ENCODE peak calls at places on chromosomes 12 and 14, in eight cellular contexts. One of them, this sample, is unnamed.

GRCh38 chr14:104284107-104284592 is 145.8 kb downstream of the KIF26A start:
- DNase-seq in WTC11: peak
- DNase-seq in NCI-H1092: no peak
- DNase-seq in substantia nigra: no peak
- DNase-seq in spleen: peak
- DNase-seq in Right ventricle myocardium superior: peak
- DNase-seq in CD4-positive, alpha-beta memory T cell: no peak
- DNase-seq in activated T-cell treated with anti-CD3 and anti-CD28 coated beads for 1 hour: no peak
- DNase-seq in this sample: no peak

GRCh38 chr14:64421166-64421565 is 33.0 kb downstream of the MTHFD1 start:
- DNase-seq in activated T-cell treated with anti-CD3 and anti-CD28 coated beads for 1 hour: no peak
- DNase-seq in NCI-H1092: no peak
- DNase-seq in Right ventricle myocardium superior: no peak
- DNase-seq in WTC11: no peak
- DNase-seq in substantia nigra: no peak
- DNase-seq in CD4-positive, alpha-beta memory T cell: no peak
- DNase-seq in spleen: no peak
- DNase-seq in this sample: no peak

GRCh38 chr12:69991683-69992297 is 166.8 kb downstream of the MYRFL start:
- DNase-seq in substantia nigra: no peak
- DNase-seq in activated T-cell treated with anti-CD3 and anti-CD28 coated beads for 1 hour: no peak
- DNase-seq in NCI-H1092: no peak
- DNase-seq in CD4-positive, alpha-beta memory T cell: no peak
- DNase-seq in Right ventricle myocardium superior: no peak
- DNase-seq in spleen: no peak
- DNase-seq in WTC11: no peak
- DNase-seq in this sample: no peak

GRCh38 chr12:120836119-120836684 is 68.0 kb downstream of the SPPL3 start:
- DNase-seq in WTC11: no peak
- DNase-seq in spleen: no peak
- DNase-seq in Right ventricle myocardium superior: no peak
- DNase-seq in activated T-cell treated with anti-CD3 and anti-CD28 coated beads for 1 hour: no peak
- DNase-seq in NCI-H1092: no peak
- DNase-seq in substantia nigra: no peak
- DNase-seq in CD4-positive, alpha-beta memory T cell: no peak
- DNase-seq in this sample: no peak

GRCh38 chr12:22473212-22473611 is 71.1 kb downstream of the C2CD5 start:
- DNase-seq in Right ventricle myocardium superior: no peak
- DNase-seq in CD4-positive, alpha-beta memory T cell: no peak
- DNase-seq in substantia nigra: no peak
- DNase-seq in activated T-cell treated with anti-CD3 and anti-CD28 coated beads for 1 hour: no peak
- DNase-seq in spleen: no peak
- DNase-seq in NCI-H1092: no peak
- DNase-seq in WTC11: no peak
- DNase-seq in this sample: no peak

GRCh38 chr12:105948331-105948730 is 190.4 kb downstream of the NUAK1 start:
- DNase-seq in WTC11: no peak
- DNase-seq in substantia nigra: no peak
- DNase-seq in CD4-positive, alpha-beta memory T cell: no peak
- DNase-seq in NCI-H1092: no peak
- DNase-seq in Right ventricle myocardium superior: no peak
- DNase-seq in spleen: no peak
- DNase-seq in activated T-cell treated with anti-CD3 and anti-CD28 coated beads for 1 hour: no peak
- DNase-seq in this sample: no peak

GRCh38 chr12:22765731-22766130 is 140.8 kb downstream of the ETNK1 start:
- DNase-seq in NCI-H1092: no peak
- DNase-seq in WTC11: no peak
- DNase-seq in activated T-cell treated with anti-CD3 and anti-CD28 coated beads for 1 hour: no peak
- DNase-seq in substantia nigra: no peak
- DNase-seq in Right ventricle myocardium superior: no peak
- DNase-seq in CD4-positive, alpha-beta memory T cell: no peak
- DNase-seq in spleen: no peak
- DNase-seq in this sample: no peak

GRCh38 chr14:82694820-82695219 is 1161.2 kb upstream of the SEL1L start:
- DNase-seq in WTC11: no peak
- DNase-seq in substantia nigra: no peak
- DNase-seq in Right ventricle myocardium superior: no peak
- DNase-seq in spleen: no peak
- DNase-seq in NCI-H1092: no peak
- DNase-seq in activated T-cell treated with anti-CD3 and anti-CD28 coated beads for 1 hour: no peak
- DNase-seq in CD4-positive, alpha-beta memory T cell: no peak
- DNase-seq in this sample: no peak

GRCh38 chr14:74549588-74549987 is 56.0 kb downstream of the ISCA2 start:
- DNase-seq in NCI-H1092: no peak
- DNase-seq in activated T-cell treated with anti-CD3 and anti-CD28 coated beads for 1 hour: no peak
- DNase-seq in WTC11: no peak
- DNase-seq in substantia nigra: no peak
- DNase-seq in CD4-positive, alpha-beta memory T cell: no peak
- DNase-seq in spleen: peak
- DNase-seq in Right ventricle myocardium superior: no peak
- DNase-seq in this sample: no peak

GRCh38 chr12:40717576-40717975 is 25.3 kb downstream of the CNTN1 start:
- DNase-seq in spleen: no peak
- DNase-seq in Right ventricle myocardium superior: no peak
- DNase-seq in NCI-H1092: no peak
- DNase-seq in CD4-positive, alpha-beta memory T cell: no peak
- DNase-seq in substantia nigra: no peak
- DNase-seq in WTC11: no peak
- DNase-seq in activated T-cell treated with anti-CD3 and anti-CD28 coated beads for 1 hour: no peak
- DNase-seq in this sample: peak

GRCh38 chr12:12913626-12914388 is 22.4 kb downstream of the GPRC5A start:
- DNase-seq in activated T-cell treated with anti-CD3 and anti-CD28 coated beads for 1 hour: no peak
- DNase-seq in CD4-positive, alpha-beta memory T cell: no peak
- DNase-seq in substantia nigra: no peak
- DNase-seq in WTC11: no peak
- DNase-seq in NCI-H1092: no peak
- DNase-seq in spleen: no peak
- DNase-seq in Right ventricle myocardium superior: no peak
- DNase-seq in this sample: no peak

GRCh38 chr12:105409881-105410471 is 79.5 kb downstream of the C12orf75 start:
- DNase-seq in WTC11: no peak
- DNase-seq in Right ventricle myocardium superior: peak
- DNase-seq in activated T-cell treated with anti-CD3 and anti-CD28 coated beads for 1 hour: no peak
- DNase-seq in spleen: no peak
- DNase-seq in CD4-positive, alpha-beta memory T cell: peak
- DNase-seq in NCI-H1092: peak
- DNase-seq in substantia nigra: no peak
- DNase-seq in this sample: peak

GRCh38 chr12:62726471-62726980 is 208.4 kb downstream of the PPM1H start:
- DNase-seq in substantia nigra: no peak
- DNase-seq in NCI-H1092: no peak
- DNase-seq in CD4-positive, alpha-beta memory T cell: no peak
- DNase-seq in Right ventricle myocardium superior: no peak
- DNase-seq in activated T-cell treated with anti-CD3 and anti-CD28 coated beads for 1 hour: no peak
- DNase-seq in WTC11: no peak
- DNase-seq in spleen: no peak
- DNase-seq in this sample: no peak

GRCh38 chr14:89022274-89022673 is 197.8 kb downstream of the TTC8 start:
- DNase-seq in CD4-positive, alpha-beta memory T cell: no peak
- DNase-seq in NCI-H1092: no peak
- DNase-seq in activated T-cell treated with anti-CD3 and anti-CD28 coated beads for 1 hour: no peak
- DNase-seq in substantia nigra: no peak
- DNase-seq in WTC11: no peak
- DNase-seq in Right ventricle myocardium superior: no peak
- DNase-seq in spleen: no peak
- DNase-seq in this sample: no peak

GRCh38 chr14:92653162-92653651 is 95.2 kb downstream of the LGMN start:
- DNase-seq in spleen: no peak
- DNase-seq in WTC11: no peak
- DNase-seq in activated T-cell treated with anti-CD3 and anti-CD28 coated beads for 1 hour: no peak
- DNase-seq in substantia nigra: no peak
- DNase-seq in NCI-H1092: no peak
- DNase-seq in CD4-positive, alpha-beta memory T cell: no peak
- DNase-seq in Right ventricle myocardium superior: no peak
- DNase-seq in this sample: no peak

GRCh38 chr14:79967453-79967852 is 243.9 kb downstream of the DIO2 start:
- DNase-seq in CD4-positive, alpha-beta memory T cell: no peak
- DNase-seq in spleen: no peak
- DNase-seq in Right ventricle myocardium superior: no peak
- DNase-seq in activated T-cell treated with anti-CD3 and anti-CD28 coated beads for 1 hour: no peak
- DNase-seq in NCI-H1092: no peak
- DNase-seq in substantia nigra: no peak
- DNase-seq in WTC11: no peak
- DNase-seq in this sample: no peak

GRCh38 chr14:34837801-34838322 is 37.3 kb downstream of the BAZ1A start:
- DNase-seq in substantia nigra: no peak
- DNase-seq in CD4-positive, alpha-beta memory T cell: no peak
- DNase-seq in Right ventricle myocardium superior: no peak
- DNase-seq in activated T-cell treated with anti-CD3 and anti-CD28 coated beads for 1 hour: no peak
- DNase-seq in WTC11: no peak
- DNase-seq in spleen: no peak
- DNase-seq in NCI-H1092: no peak
- DNase-seq in this sample: peak

GRCh38 chr12:65274873-65275272 is 3.6 kb upstream of the MSRB3 start:
- DNase-seq in spleen: no peak
- DNase-seq in WTC11: no peak
- DNase-seq in CD4-positive, alpha-beta memory T cell: no peak
- DNase-seq in Right ventricle myocardium superior: no peak
- DNase-seq in NCI-H1092: no peak
- DNase-seq in substantia nigra: no peak
- DNase-seq in activated T-cell treated with anti-CD3 and anti-CD28 coated beads for 1 hour: no peak
- DNase-seq in this sample: no peak

GRCh38 chr12:116892741-116893140 is 11.5 kb upstream of the HRK start:
- DNase-seq in activated T-cell treated with anti-CD3 and anti-CD28 coated beads for 1 hour: no peak
- DNase-seq in NCI-H1092: no peak
- DNase-seq in Right ventricle myocardium superior: no peak
- DNase-seq in substantia nigra: no peak
- DNase-seq in WTC11: no peak
- DNase-seq in CD4-positive, alpha-beta memory T cell: no peak
- DNase-seq in spleen: no peak
- DNase-seq in this sample: no peak

GRCh38 chr12:52190860-52191729 is 719 bp downstream of the KRT80 start:
- DNase-seq in CD4-positive, alpha-beta memory T cell: no peak
- DNase-seq in substantia nigra: no peak
- DNase-seq in NCI-H1092: no peak
- DNase-seq in WTC11: no peak
- DNase-seq in spleen: no peak
- DNase-seq in activated T-cell treated with anti-CD3 and anti-CD28 coated beads for 1 hour: no peak
- DNase-seq in Right ventricle myocardium superior: no peak
- DNase-seq in this sample: no peak

GRCh38 chr12:51475543-51475942 is 50.9 kb downstream of the SLC4A8 start:
- DNase-seq in substantia nigra: no peak
- DNase-seq in NCI-H1092: no peak
- DNase-seq in WTC11: no peak
- DNase-seq in spleen: no peak
- DNase-seq in activated T-cell treated with anti-CD3 and anti-CD28 coated beads for 1 hour: no peak
- DNase-seq in Right ventricle myocardium superior: no peak
- DNase-seq in CD4-positive, alpha-beta memory T cell: no peak
- DNase-seq in this sample: no peak

GRCh38 chr12:111444314-111444705 is 38.6 kb downstream of the SH2B3 start:
- DNase-seq in CD4-positive, alpha-beta memory T cell: no peak
- DNase-seq in Right ventricle myocardium superior: no peak
- DNase-seq in substantia nigra: no peak
- DNase-seq in spleen: no peak
- DNase-seq in activated T-cell treated with anti-CD3 and anti-CD28 coated beads for 1 hour: no peak
- DNase-seq in WTC11: no peak
- DNase-seq in NCI-H1092: no peak
- DNase-seq in this sample: no peak

GRCh38 chr12:51818567-51819300 is 29.8 kb downstream of the FIGNL2 start:
- DNase-seq in WTC11: no peak
- DNase-seq in NCI-H1092: no peak
- DNase-seq in activated T-cell treated with anti-CD3 and anti-CD28 coated beads for 1 hour: no peak
- DNase-seq in substantia nigra: no peak
- DNase-seq in spleen: no peak
- DNase-seq in CD4-positive, alpha-beta memory T cell: no peak
- DNase-seq in Right ventricle myocardium superior: no peak
- DNase-seq in this sample: no peak

GRCh38 chr12:53599579-53599978 is 26.6 kb downstream of the ATF7 start:
- DNase-seq in CD4-positive, alpha-beta memory T cell: no peak
- DNase-seq in Right ventricle myocardium superior: no peak
- DNase-seq in substantia nigra: no peak
- DNase-seq in activated T-cell treated with anti-CD3 and anti-CD28 coated beads for 1 hour: no peak
- DNase-seq in spleen: no peak
- DNase-seq in WTC11: no peak
- DNase-seq in NCI-H1092: no peak
- DNase-seq in this sample: no peak

GRCh38 chr14:54387328-54387727 is 9.5 kb upstream of the CDKN3 start:
- DNase-seq in substantia nigra: no peak
- DNase-seq in Right ventricle myocardium superior: no peak
- DNase-seq in NCI-H1092: no peak
- DNase-seq in activated T-cell treated with anti-CD3 and anti-CD28 coated beads for 1 hour: no peak
- DNase-seq in WTC11: no peak
- DNase-seq in CD4-positive, alpha-beta memory T cell: no peak
- DNase-seq in spleen: no peak
- DNase-seq in this sample: no peak

GRCh38 chr12:27521066-27521465 is 2.9 kb upstream of the PPFIBP1 start:
- DNase-seq in spleen: no peak
- DNase-seq in CD4-positive, alpha-beta memory T cell: no peak
- DNase-seq in activated T-cell treated with anti-CD3 and anti-CD28 coated beads for 1 hour: no peak
- DNase-seq in NCI-H1092: no peak
- DNase-seq in WTC11: peak
- DNase-seq in Right ventricle myocardium superior: peak
- DNase-seq in substantia nigra: no peak
- DNase-seq in this sample: no peak

GRCh38 chr12:88870000-88870737 is 289.9 kb upstream of the KITLG start:
- DNase-seq in spleen: no peak
- DNase-seq in activated T-cell treated with anti-CD3 and anti-CD28 coated beads for 1 hour: no peak
- DNase-seq in CD4-positive, alpha-beta memory T cell: no peak
- DNase-seq in substantia nigra: no peak
- DNase-seq in Right ventricle myocardium superior: no peak
- DNase-seq in WTC11: no peak
- DNase-seq in NCI-H1092: no peak
- DNase-seq in this sample: no peak

GRCh38 chr14:54173782-54174181 is 217.2 kb upstream of the BMP4 start:
- DNase-seq in substantia nigra: no peak
- DNase-seq in CD4-positive, alpha-beta memory T cell: no peak
- DNase-seq in spleen: no peak
- DNase-seq in Right ventricle myocardium superior: no peak
- DNase-seq in WTC11: no peak
- DNase-seq in NCI-H1092: no peak
- DNase-seq in activated T-cell treated with anti-CD3 and anti-CD28 coated beads for 1 hour: no peak
- DNase-seq in this sample: no peak

GRCh38 chr14:89858084-89858483 is 96.4 kb downstream of the EFCAB11 start:
- DNase-seq in WTC11: no peak
- DNase-seq in activated T-cell treated with anti-CD3 and anti-CD28 coated beads for 1 hour: no peak
- DNase-seq in Right ventricle myocardium superior: no peak
- DNase-seq in substantia nigra: no peak
- DNase-seq in CD4-positive, alpha-beta memory T cell: no peak
- DNase-seq in NCI-H1092: no peak
- DNase-seq in spleen: no peak
- DNase-seq in this sample: no peak

GRCh38 chr12:49236423-49236822 is 28.5 kb upstream of the TUBA1C start:
- DNase-seq in substantia nigra: no peak
- DNase-seq in activated T-cell treated with anti-CD3 and anti-CD28 coated beads for 1 hour: no peak
- DNase-seq in spleen: no peak
- DNase-seq in CD4-positive, alpha-beta memory T cell: no peak
- DNase-seq in WTC11: no peak
- DNase-seq in Right ventricle myocardium superior: no peak
- DNase-seq in NCI-H1092: no peak
- DNase-seq in this sample: no peak

This sample was measured in NCI-H460.